ENCODE peak calls at places on chromosomes 7 and 10, in eight cellular contexts. One of them, this sample, is unnamed.

GRCh38 chr10:119268871-119269506 is 61.6 kb downstream of the GRK5 start:
- DNase-seq in naive thymus-derived CD4-positive, alpha-beta T cell: peak; percentile 51
- DNase-seq in mesendoderm: no peak
- DNase-seq in PC-3: no peak
- DNase-seq in CD4-positive, alpha-beta T cell: peak; percentile 72
- DNase-seq in GM23248: no peak
- DNase-seq in AG04450: no peak
- DNase-seq in psoas muscle: no peak
- DNase-seq in this sample: no peak

GRCh38 chr10:69123747-69124557 is at the start of gene VPS26A:
- DNase-seq in naive thymus-derived CD4-positive, alpha-beta T cell: peak; percentile 99
- DNase-seq in mesendoderm: peak; percentile 99
- DNase-seq in PC-3: peak; percentile 100
- DNase-seq in CD4-positive, alpha-beta T cell: peak; percentile 99
- DNase-seq in GM23248: peak; percentile 99
- DNase-seq in AG04450: peak; percentile 95
- DNase-seq in psoas muscle: peak; percentile 100
- DNase-seq in this sample: peak; percentile 99

GRCh38 chr10:114305521-114305925 is 66.5 kb downstream of the VWA2 start:
- DNase-seq in naive thymus-derived CD4-positive, alpha-beta T cell: no peak
- DNase-seq in mesendoderm: no peak
- DNase-seq in PC-3: no peak
- DNase-seq in CD4-positive, alpha-beta T cell: no peak
- DNase-seq in GM23248: no peak
- DNase-seq in AG04450: no peak
- DNase-seq in psoas muscle: no peak
- DNase-seq in this sample: no peak

GRCh38 chr7:127976056-127976455 is 55.2 kb downstream of the LRRC4 start:
- DNase-seq in naive thymus-derived CD4-positive, alpha-beta T cell: no peak
- DNase-seq in mesendoderm: no peak
- DNase-seq in PC-3: no peak
- DNase-seq in CD4-positive, alpha-beta T cell: no peak
- DNase-seq in GM23248: no peak
- DNase-seq in AG04450: no peak
- DNase-seq in psoas muscle: no peak
- DNase-seq in this sample: no peak

GRCh38 chr7:55075464-55075971 is 56.7 kb downstream of the EGFR start:
- DNase-seq in naive thymus-derived CD4-positive, alpha-beta T cell: no peak
- DNase-seq in mesendoderm: no peak
- DNase-seq in PC-3: no peak
- DNase-seq in CD4-positive, alpha-beta T cell: no peak
- DNase-seq in GM23248: peak; percentile 44
- DNase-seq in AG04450: no peak
- DNase-seq in psoas muscle: peak; percentile 91
- DNase-seq in this sample: no peak

GRCh38 chr7:100641463-100641859 is at the start of gene TFR2:
- DNase-seq in naive thymus-derived CD4-positive, alpha-beta T cell: no peak
- DNase-seq in mesendoderm: no peak
- DNase-seq in PC-3: no peak
- DNase-seq in CD4-positive, alpha-beta T cell: no peak
- DNase-seq in GM23248: no peak
- DNase-seq in AG04450: no peak
- DNase-seq in psoas muscle: no peak
- DNase-seq in this sample: no peak

GRCh38 chr10:120052964-120053363 is 160.4 kb downstream of the SEC23IP start:
- DNase-seq in naive thymus-derived CD4-positive, alpha-beta T cell: no peak
- DNase-seq in mesendoderm: no peak
- DNase-seq in PC-3: no peak
- DNase-seq in CD4-positive, alpha-beta T cell: no peak
- DNase-seq in GM23248: no peak
- DNase-seq in AG04450: no peak
- DNase-seq in psoas muscle: no peak
- DNase-seq in this sample: no peak

GRCh38 chr10:128210215-128211063 is 84.2 kb upstream of the MKI67 start:
- DNase-seq in naive thymus-derived CD4-positive, alpha-beta T cell: peak; percentile 73
- DNase-seq in mesendoderm: peak; percentile 55
- DNase-seq in PC-3: peak; percentile 51
- DNase-seq in CD4-positive, alpha-beta T cell: peak; percentile 64
- DNase-seq in GM23248: peak; percentile 47
- DNase-seq in AG04450: no peak
- DNase-seq in psoas muscle: peak; percentile 77
- DNase-seq in this sample: no peak

GRCh38 chr10:63614371-63614891 is 93.2 kb downstream of the REEP3 start:
- DNase-seq in naive thymus-derived CD4-positive, alpha-beta T cell: no peak
- DNase-seq in mesendoderm: no peak
- DNase-seq in PC-3: no peak
- DNase-seq in CD4-positive, alpha-beta T cell: no peak
- DNase-seq in GM23248: peak; percentile 44
- DNase-seq in AG04450: no peak
- DNase-seq in psoas muscle: no peak
- DNase-seq in this sample: no peak

GRCh38 chr10:19872504-19873271 is 56.5 kb downstream of the PLXDC2 start:
- DNase-seq in naive thymus-derived CD4-positive, alpha-beta T cell: no peak
- DNase-seq in mesendoderm: no peak
- DNase-seq in PC-3: no peak
- DNase-seq in CD4-positive, alpha-beta T cell: no peak
- DNase-seq in GM23248: no peak
- DNase-seq in AG04450: no peak
- DNase-seq in psoas muscle: no peak
- DNase-seq in this sample: no peak

GRCh38 chr7:122217125-122217524 is 73.1 kb upstream of the AASS start:
- DNase-seq in naive thymus-derived CD4-positive, alpha-beta T cell: no peak
- DNase-seq in mesendoderm: no peak
- DNase-seq in PC-3: peak; percentile 81
- DNase-seq in CD4-positive, alpha-beta T cell: no peak
- DNase-seq in GM23248: peak; percentile 29
- DNase-seq in AG04450: no peak
- DNase-seq in psoas muscle: no peak
- DNase-seq in this sample: no peak

GRCh38 chr10:70886921-70887665 is 1.3 kb downstream of the PCBD1 start:
- DNase-seq in naive thymus-derived CD4-positive, alpha-beta T cell: no peak
- DNase-seq in mesendoderm: peak; percentile 30
- DNase-seq in PC-3: no peak
- DNase-seq in CD4-positive, alpha-beta T cell: no peak
- DNase-seq in GM23248: peak; percentile 16
- DNase-seq in AG04450: no peak
- DNase-seq in psoas muscle: no peak
- DNase-seq in this sample: no peak
- H3K27ac ChIP-seq in naive thymus-derived CD4-positive, alpha-beta T cell: peak overlapping the region; percentile 74
- H3K27ac ChIP-seq in mesendoderm: peak overlapping the region; percentile 44
- H3K27ac ChIP-seq in PC-3: no peak overlapping the region
- H3K27ac ChIP-seq in CD4-positive, alpha-beta T cell: peak overlapping the region; percentile 49
- H3K27ac ChIP-seq in GM23248: no peak overlapping the region
- H3K27ac ChIP-seq in AG04450: no peak overlapping the region
- H3K27ac ChIP-seq in psoas muscle: peak overlapping the region; percentile 95
- H3K27ac ChIP-seq in this sample: peak overlapping the region; percentile 91

DNA sequence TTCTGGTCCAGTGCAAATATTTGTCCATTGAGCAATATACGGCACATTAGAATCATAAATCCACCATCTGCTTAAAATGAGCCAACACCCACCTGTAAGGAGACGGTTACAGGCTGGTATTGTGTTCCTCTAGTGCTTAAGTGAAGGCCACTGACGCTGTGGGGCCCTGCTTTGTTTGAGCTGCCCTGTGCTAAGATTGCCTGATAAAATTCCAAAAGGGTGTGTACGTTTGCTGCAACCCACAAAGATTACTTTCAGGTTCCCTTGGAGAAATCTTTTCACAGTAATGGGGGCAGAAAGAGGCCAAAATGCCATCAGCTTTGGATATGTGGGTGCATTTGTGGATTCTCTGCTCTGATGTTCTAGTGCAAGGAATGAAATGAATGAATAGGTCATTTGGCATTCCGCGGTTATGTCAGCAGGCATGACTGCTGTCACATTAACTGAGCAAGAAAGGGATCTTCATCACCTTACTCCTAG is 34.4 kb downstream of the AGR3 start:
- DNase-seq in naive thymus-derived CD4-positive, alpha-beta T cell: no peak
- DNase-seq in mesendoderm: peak; percentile 70
- DNase-seq in PC-3: peak; percentile 95
- DNase-seq in CD4-positive, alpha-beta T cell: no peak
- DNase-seq in GM23248: no peak
- DNase-seq in AG04450: no peak
- DNase-seq in psoas muscle: no peak
- DNase-seq in this sample: no peak
- H3K27ac ChIP-seq in naive thymus-derived CD4-positive, alpha-beta T cell: no peak overlapping the region
- H3K27ac ChIP-seq in mesendoderm: no peak overlapping the region
- H3K27ac ChIP-seq in PC-3: peak overlapping the region; percentile 97
- H3K27ac ChIP-seq in CD4-positive, alpha-beta T cell: no peak overlapping the region
- H3K27ac ChIP-seq in GM23248: no peak overlapping the region
- H3K27ac ChIP-seq in AG04450: no peak overlapping the region
- H3K27ac ChIP-seq in psoas muscle: no peak overlapping the region
- H3K27ac ChIP-seq in this sample: no peak overlapping the region

GRCh38 chr7:124031406-124031805 is 1.5 kb downstream of the TMEM229A start:
- DNase-seq in naive thymus-derived CD4-positive, alpha-beta T cell: no peak
- DNase-seq in mesendoderm: no peak
- DNase-seq in PC-3: no peak
- DNase-seq in CD4-positive, alpha-beta T cell: no peak
- DNase-seq in GM23248: no peak
- DNase-seq in AG04450: no peak
- DNase-seq in psoas muscle: no peak
- DNase-seq in this sample: no peak
- H3K27ac ChIP-seq in naive thymus-derived CD4-positive, alpha-beta T cell: no peak overlapping the region
- H3K27ac ChIP-seq in mesendoderm: no peak overlapping the region
- H3K27ac ChIP-seq in PC-3: no peak overlapping the region
- H3K27ac ChIP-seq in CD4-positive, alpha-beta T cell: no peak overlapping the region
- H3K27ac ChIP-seq in GM23248: no peak overlapping the region
- H3K27ac ChIP-seq in AG04450: no peak overlapping the region
- H3K27ac ChIP-seq in psoas muscle: no peak overlapping the region
- H3K27ac ChIP-seq in this sample: peak overlapping the region; percentile 95

DNA sequence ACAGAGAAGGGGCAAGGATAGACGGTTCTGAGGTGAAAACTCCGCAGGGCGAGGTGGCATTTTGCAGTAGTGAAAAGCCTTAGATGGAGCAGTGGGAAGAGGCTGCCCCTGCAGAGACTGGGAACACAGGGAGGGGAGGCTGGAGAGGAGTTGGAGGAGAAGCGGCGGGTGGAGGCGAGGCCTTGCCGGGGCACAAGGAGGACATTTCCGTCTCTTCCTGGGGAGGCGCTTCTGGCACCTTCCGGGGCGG is 42.6 kb downstream of the LDB3 start:
- DNase-seq in naive thymus-derived CD4-positive, alpha-beta T cell: no peak
- DNase-seq in mesendoderm: no peak
- DNase-seq in PC-3: no peak
- DNase-seq in CD4-positive, alpha-beta T cell: no peak
- DNase-seq in GM23248: no peak
- DNase-seq in AG04450: no peak
- DNase-seq in psoas muscle: no peak
- DNase-seq in this sample: no peak
- H3K27ac ChIP-seq in naive thymus-derived CD4-positive, alpha-beta T cell: peak overlapping the region; percentile 87
- H3K27ac ChIP-seq in mesendoderm: peak overlapping the region; percentile 14
- H3K27ac ChIP-seq in PC-3: peak overlapping the region; percentile 39
- H3K27ac ChIP-seq in CD4-positive, alpha-beta T cell: peak overlapping the region; percentile 78
- H3K27ac ChIP-seq in GM23248: peak overlapping the region; percentile 70
- H3K27ac ChIP-seq in AG04450: peak overlapping the region; percentile 65
- H3K27ac ChIP-seq in psoas muscle: peak overlapping the region; percentile 98
- H3K27ac ChIP-seq in this sample: peak overlapping the region; percentile 97

This sample was measured in dorsolateral prefrontal cortex.